ENCODE peak calls at places on chromosome 21, in nine cellular contexts. G is mucosa of gallbladder; O is endothelial cell; T is activated naive CD8-positive, alpha-beta T cell treated with anti-CD3 and anti-CD28 coated beads, Interleukin-2, amount 50 U/mL, for 24 hours; U is NT2/D1; Q is RWPE1; B is A549; R is SW480; D is heart left ventricle. I is an unnamed sample.
A peak's percentile ranks its signal among the peaks of the same experiment; 100 is the strongest.

GRCh38 chr21:39281207-39281606 is 32.2 kb downstream of the BRWD1 start:
- DNase-seq in G (no peak), O (no peak), T (no peak), U (no peak), Q (no peak), B (no peak), R (no peak), D (no peak), I (no peak)

GRCh38 chr21:41024341-41025056 is 143.5 kb upstream of the BACE2 start:
- DNase-seq in G (no peak), O (no peak), T (no peak), U (no peak), Q (no peak), B (no peak), R (no peak), D (no peak), I (no peak)

GRCh38 chr21:45226540-45227326 is 61.0 kb downstream of the POFUT2 start:
- DNase-seq in G (no peak), O (no peak), T (no peak), U (no peak), Q (no peak), B (no peak), R (peak; percentile 13), D (no peak), I (no peak)

GRCh38 chr21:33828083-33828482 is 87.5 kb downstream of the ATP5PO start:
- DNase-seq in G (no peak), O (no peak), T (no peak), U (no peak), Q (no peak), B (no peak), R (no peak), D (no peak), I (no peak)

GRCh38 chr21:40754466-40754865 is 92.5 kb downstream of the DSCAM start:
- DNase-seq in G (no peak), O (no peak), T (no peak), U (no peak), Q (no peak), B (no peak), R (no peak), D (no peak), I (no peak)

GRCh38 chr21:36471254-36471723 is 8.6 kb downstream of the CLDN14 start:
- DNase-seq in G (no peak), O (no peak), T (no peak), U (no peak), Q (peak; percentile 23), B (peak; percentile 89), R (no peak), D (no peak), I (no peak)

GRCh38 chr21:28684351-28684750 is 308.3 kb downstream of the LTN1 start:
- DNase-seq in G (no peak), O (no peak), T (no peak), U (no peak), Q (no peak), B (no peak), R (no peak), D (no peak), I (no peak)

GRCh38 chr21:25179116-25179515 is 428.2 kb downstream of the MRPL39 start:
- DNase-seq in G (no peak), O (no peak), T (no peak), U (no peak), Q (no peak), B (no peak), R (no peak), D (no peak), I (no peak)

GRCh38 chr21:25700741-25701140 is 34.0 kb downstream of the ATP5PF start:
- DNase-seq in G (no peak), O (no peak), T (no peak), U (no peak), Q (no peak), B (no peak), R (no peak), D (no peak), I (no peak)

GRCh38 chr21:33884361-33885157 is 31.0 kb downstream of the ATP5PO start:
- DNase-seq in G (no peak), O (no peak), T (no peak), U (no peak), Q (no peak), B (no peak), R (no peak), D (no peak), I (no peak)

GRCh38 chr21:36502365-36502764 is 22.4 kb upstream of the CLDN14 start:
- DNase-seq in G (no peak), O (no peak), T (no peak), U (no peak), Q (no peak), B (no peak), R (no peak), D (no peak), I (no peak)

GRCh38 chr21:32281531-32281930 is 2.7 kb upstream of the MIS18A start:
- DNase-seq in G (no peak), O (no peak), T (no peak), U (no peak), Q (no peak), B (no peak), R (no peak), D (no peak), I (no peak)

GRCh38 chr21:32770514-32771133 is 931 bp downstream of the PAXBP1 start:
- DNase-seq in G (no peak), O (no peak), T (no peak), U (peak; percentile 20), Q (peak; percentile 8), B (peak; percentile 5), R (peak; percentile 45), D (no peak), I (no peak)

GRCh38 chr21:18041012-18041411 is 203.6 kb upstream of the CHODL start:
- DNase-seq in G (no peak), O (peak; percentile 29), T (no peak), U (peak; percentile 55), Q (no peak), B (peak; percentile 0), R (peak; percentile 69), D (no peak), I (no peak)

GRCh38 chr21:25350056-25350455 is 257.2 kb downstream of the MRPL39 start:
- DNase-seq in G (peak; percentile 13), O (peak; percentile 31), T (peak; percentile 62), U (peak; percentile 54), Q (no peak), B (no peak), R (no peak), D (no peak), I (no peak)

GRCh38 chr21:44391345-44392091 is 38.1 kb downstream of the TRPM2 start:
- DNase-seq in G (peak; percentile 62), O (no peak), T (no peak), U (no peak), Q (no peak), B (no peak), R (no peak), D (peak; percentile 45), I (no peak)

I was measured in HCT116.